ENCODE peak calls at places on chromosome 1, in seven cellular contexts. J, L, R, A, B, T and P are unnamed samples.
A peak's percentile ranks its signal among the peaks of the same experiment; 100 is the strongest.

GRCh38 chr1:60732977-60733401 is 349.4 kb upstream of the NFIA start:
- DNase-seq in J (no peak), L (no peak), R (no peak), A (no peak), B (no peak), T (peak; percentile 10), P (no peak)

GRCh38 chr1:211520641-211521040 is 28.7 kb upstream of the RD3 start:
- DNase-seq in J (no peak), L (no peak), R (no peak), A (peak; percentile 14), B (no peak), T (peak; percentile 48), P (no peak)

GRCh38 chr1:248821101-248821500 is 4.6 kb downstream of the SH3BP5L start:
- DNase-seq in J (peak; percentile 6), L (no peak), R (no peak), A (peak; percentile 94), B (no peak), T (no peak), P (peak; percentile 88)

GRCh38 chr1:233614743-233615521 is 1.0 kb downstream of the KCNK1 start:
- DNase-seq in J (no peak), L (peak; percentile 25), R (no peak), A (no peak), B (peak; percentile 45), T (peak; percentile 32), P (no peak)

GRCh38 chr1:243946946-243947345 is 96.9 kb upstream of the AKT3 start:
- DNase-seq in J (peak; percentile 29), L (no peak), R (no peak), A (no peak), B (no peak), T (no peak), P (no peak)

GRCh38 chr1:12457771-12458170 is 160.2 kb downstream of the DHRS3 start:
- DNase-seq in J (no peak), L (peak; percentile 56), R (peak; percentile 78), A (no peak), B (no peak), T (no peak), P (no peak)

GRCh38 chr1:241640149-241640866 is at the start of the genes CHML and OPN3:
- DNase-seq in J (peak; percentile 89), L (peak; percentile 94), R (peak; percentile 88), A (peak; percentile 93), B (peak; percentile 82), T (peak; percentile 96), P (peak; percentile 95)

GRCh38 chr1:156128749-156129682 is 14.5 kb downstream of the LMNA start:
- DNase-seq in J (no peak), L (peak; percentile 87), R (peak; percentile 70), A (peak; percentile 58), B (no peak), T (no peak), P (no peak)

GRCh38 chr1:54409156-54410142 is 3.3 kb upstream of the SSBP3 start:
- DNase-seq in J (peak; percentile 23), L (no peak), R (no peak), A (no peak), B (no peak), T (no peak), P (no peak)

GRCh38 chr1:208253177-208253576 is 9.0 kb upstream of the PLXNA2 start:
- DNase-seq in J (no peak), L (no peak), R (no peak), A (no peak), B (no peak), T (no peak), P (no peak)

DNA sequence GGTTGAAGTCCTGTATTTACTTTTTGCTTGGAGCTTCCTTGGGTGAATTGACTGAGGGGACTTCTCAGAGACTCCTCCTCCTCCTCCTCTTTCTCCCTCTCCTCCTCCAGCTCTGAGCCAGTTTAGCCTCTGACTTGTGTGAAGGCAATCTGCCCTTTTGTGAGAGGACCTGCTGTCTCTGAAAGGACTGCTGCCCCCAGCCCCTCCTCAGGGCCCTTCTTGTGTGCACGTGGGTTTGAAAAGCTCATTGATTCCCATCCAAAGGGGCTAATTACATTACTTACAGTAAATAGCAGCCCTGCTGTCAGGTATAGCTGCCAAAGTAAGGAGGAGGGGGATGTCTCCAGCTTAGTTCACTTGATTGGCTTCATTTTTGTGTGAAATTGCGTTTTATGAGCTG is 2.0 kb upstream of the LHX9 start:
- DNase-seq in J (no peak), L (no peak), R (no peak), A (no peak), B (no peak), T (no peak), P (no peak)
- H3K27me3 ChIP-seq in J (peaks cover 85% of the 10 kb centered on the region), L (peaks cover 86% of the 10 kb centered on the region), R (peaks cover 3% of the 10 kb centered on the region), A (peaks cover 5% of the 10 kb centered on the region), B (peaks cover 100% of the 10 kb centered on the region), T (peaks cover 3% of the 10 kb centered on the region), P (peaks cover 12% of the 10 kb centered on the region)

DNA sequence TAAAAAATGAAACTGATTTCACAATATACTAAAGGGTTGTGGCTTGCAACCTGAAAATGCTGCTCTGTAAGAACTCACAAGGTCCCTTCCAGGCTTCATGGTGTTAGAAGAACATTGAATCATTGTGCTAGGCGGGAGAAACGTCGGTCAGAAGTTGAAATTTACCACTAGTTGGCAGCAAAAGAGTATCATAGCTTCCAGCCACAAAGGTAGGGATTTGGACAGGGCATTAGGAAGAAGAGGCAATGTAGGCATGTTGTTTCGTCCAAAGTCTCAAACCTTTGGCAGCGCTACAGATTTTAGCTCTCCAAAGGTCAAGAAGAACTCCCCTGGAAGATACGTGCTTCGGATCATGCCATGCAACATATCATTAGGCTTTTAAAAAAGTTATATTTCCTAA is 62.5 kb upstream of the ZP4 start:
- DNase-seq in J (no peak), L (no peak), R (no peak), A (no peak), B (no peak), T (no peak), P (no peak)
- H3K9me3 ChIP-seq in J (no peaks in the 10 kb centered on the region), L (no peaks in the 10 kb centered on the region), R (no peaks in the 10 kb centered on the region), A (no peaks in the 10 kb centered on the region), B (no peaks in the 10 kb centered on the region), T (no peaks in the 10 kb centered on the region), P (peaks cover 4% of the 10 kb centered on the region)

DNA sequence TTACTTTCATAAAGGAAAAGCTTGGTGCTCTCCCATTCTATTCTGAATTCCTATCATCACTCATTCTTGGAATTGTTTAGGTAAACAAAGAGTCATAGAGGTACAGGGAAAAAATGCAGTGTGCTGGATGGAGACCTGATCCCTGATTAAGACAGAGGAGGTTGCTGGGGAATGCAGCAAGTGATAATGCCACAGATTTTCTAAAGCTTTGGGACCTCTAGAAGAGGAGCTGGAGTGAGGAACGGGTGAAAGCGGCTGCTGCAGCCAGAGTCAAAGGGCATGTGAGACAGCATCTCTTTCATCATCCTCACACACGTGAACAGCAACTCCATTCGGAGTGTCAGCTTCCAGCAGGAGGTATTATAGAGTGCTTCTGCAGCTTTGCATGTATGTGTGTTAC is 54.9 kb upstream of the DIPK1A start:
- DNase-seq in J (no peak), L (no peak), R (no peak), A (peak; percentile 29), B (no peak), T (no peak), P (peak; percentile 14)
- H3K4me3 ChIP-seq in J (no peak overlapping the region), L (no peak overlapping the region), R (no peak overlapping the region), A (no peak overlapping the region), B (no peak overlapping the region), T (no peak overlapping the region), P (no peak overlapping the region)

GRCh38 chr1:29511436-29511835 is 275.1 kb downstream of the PTPRU start:
- DNase-seq in J (no peak), L (no peak), R (no peak), A (no peak), B (no peak), T (no peak), P (no peak)
- H3K27me3 ChIP-seq in J (no peaks in the 10 kb centered on the region), L (no peaks in the 10 kb centered on the region), R (no peaks in the 10 kb centered on the region), A (no peaks in the 10 kb centered on the region), B (peaks cover 1% of the 10 kb centered on the region), T (no peaks in the 10 kb centered on the region), P (peaks cover 12% of the 10 kb centered on the region)